ENCODE peak calls at places on chromosomes 11 and 22, in four cellular contexts. One of them, this sample, is unnamed.

GRCh38 chr11:117835576-117835975 is 11.0 kb upstream of the FXYD2 start:
- DNase-seq in tibial artery: no peak
- DNase-seq in germinal center: no peak
- DNase-seq in RCC 7860: no peak
- DNase-seq in this sample: no peak

GRCh38 chr11:117610045-117610444 is 187.0 kb downstream of the DSCAML1 start:
- DNase-seq in germinal center: no peak
- DNase-seq in RCC 7860: peak; percentile 60
- DNase-seq in tibial artery: no peak
- DNase-seq in this sample: no peak

GRCh38 chr22:46569055-46569847 is 31.8 kb upstream of the CELSR1 start:
- DNase-seq in germinal center: no peak
- DNase-seq in RCC 7860: no peak
- DNase-seq in tibial artery: no peak
- DNase-seq in this sample: no peak

GRCh38 chr11:10908215-10908990 is 50.5 kb upstream of the ZBED5 start:
- DNase-seq in germinal center: no peak
- DNase-seq in tibial artery: no peak
- DNase-seq in RCC 7860: peak; percentile 79
- DNase-seq in this sample: no peak

GRCh38 chr11:35518766-35519165 is 6.7 kb downstream of the PAMR1 start:
- DNase-seq in germinal center: no peak
- DNase-seq in RCC 7860: no peak
- DNase-seq in tibial artery: no peak
- DNase-seq in this sample: no peak

GRCh38 chr11:2884424-2884815 is 1.2 kb downstream of the CDKN1C start:
- DNase-seq in RCC 7860: no peak
- DNase-seq in tibial artery: peak; percentile 64
- DNase-seq in germinal center: no peak
- DNase-seq in this sample: no peak

GRCh38 chr11:104366321-104366734 is 202.4 kb upstream of the PDGFD start:
- DNase-seq in germinal center: no peak
- DNase-seq in RCC 7860: no peak
- DNase-seq in tibial artery: no peak
- DNase-seq in this sample: no peak

GRCh38 chr11:1231396-1232327 is 8.8 kb downstream of the MUC5B start:
- DNase-seq in germinal center: no peak
- DNase-seq in RCC 7860: no peak
- DNase-seq in tibial artery: no peak
- DNase-seq in this sample: no peak

GRCh38 chr11:10044618-10045017 is 249.4 kb downstream of the SBF2 start:
- DNase-seq in tibial artery: no peak
- DNase-seq in germinal center: no peak
- DNase-seq in RCC 7860: no peak
- DNase-seq in this sample: no peak

GRCh38 chr11:117296881-117297280 is 5.7 kb downstream of the BACE1-AS start:
- DNase-seq in germinal center: no peak
- DNase-seq in RCC 7860: no peak
- DNase-seq in tibial artery: no peak
- DNase-seq in this sample: no peak

GRCh38 chr11:44950036-44950624 is 553 bp downstream of the TP53I11 start:
- DNase-seq in germinal center: no peak
- DNase-seq in tibial artery: peak; percentile 34
- DNase-seq in RCC 7860: no peak
- DNase-seq in this sample: no peak

GRCh38 chr22:48897959-48898358 is 929.7 kb downstream of the BRD1 start:
- DNase-seq in RCC 7860: no peak
- DNase-seq in tibial artery: no peak
- DNase-seq in germinal center: no peak
- DNase-seq in this sample: no peak

This sample was measured in dorsolateral prefrontal cortex.